ENCODE peak calls at places on chromosomes 13 and 19, in six cellular contexts. K is hippocampal formation; D is activated CD8-positive, alpha-beta memory T cell treated with anti-CD3 and anti-CD28 coated beads for 4 hours; X is nephron progenitor cell; F is stimulated activated CD4-positive, alpha-beta T cell treated with anti-CD3 and anti-CD28 coated beads, Interleukin-1b, Interleukin-23, amount 100 ng/mL, for 1 hour; L is lung. Y is an unnamed sample.

GRCh38 chr19:2110822-2111221 is 14.1 kb downstream of the IZUMO4 start:
- DNase-seq in D (no peak), K (no peak), L (no peak), F (no peak), X (no peak), Y (no peak)

GRCh38 chr13:43564941-43565340 is 221.8 kb downstream of the ENOX1 start:
- DNase-seq in L (no peak), X (no peak), K (no peak), D (no peak), F (no peak), Y (no peak)

GRCh38 chr19:10290439-10290875 is 705 bp downstream of the ICAM5 start:
- DNase-seq in F (no peak), L (no peak), K (no peak), X (peak; percentile 36), D (no peak), Y (no peak)

GRCh38 chr19:37564624-37565369 is 29.8 kb downstream of the ZNF571 start:
- DNase-seq in D (no peak), L (no peak), F (no peak), K (no peak), X (no peak), Y (no peak)

GRCh38 chr13:87821512-87821911 is 150.3 kb downstream of the SLITRK5 start:
- DNase-seq in F (no peak), D (no peak), L (no peak), K (no peak), X (no peak), Y (no peak)

GRCh38 chr19:43576479-43576878 is 878 bp downstream of the PINLYP start:
- DNase-seq in D (no peak), K (no peak), X (no peak), L (no peak), F (no peak), Y (no peak)

GRCh38 chr19:33933931-33934330 is 137.3 kb downstream of the KCTD15 start:
- DNase-seq in K (no peak), X (no peak), L (no peak), D (no peak), F (no peak), Y (no peak)

GRCh38 chr13:19767966-19768365 is 14.8 kb downstream of the PSPC1 start:
- DNase-seq in D (no peak), X (no peak), F (no peak), L (no peak), K (no peak), Y (no peak)

GRCh38 chr13:46663644-46664043 is 110.7 kb downstream of the LRCH1 start:
- DNase-seq in K (no peak), D (no peak), L (no peak), F (no peak), X (no peak), Y (peak; percentile 71)

GRCh38 chr13:73412933-73413332 is 354.1 kb downstream of the KLF5 start:
- DNase-seq in D (no peak), K (no peak), X (no peak), F (no peak), L (no peak), Y (no peak)

GRCh38 chr13:27117158-27117557 is 54.5 kb downstream of the USP12 start:
- DNase-seq in X (no peak), D (no peak), K (no peak), L (no peak), F (no peak), Y (peak; percentile 29)

GRCh38 chr19:47123406-47123805 is 7.2 kb upstream of the SAE1 start:
- DNase-seq in X (no peak), L (no peak), K (no peak), D (no peak), F (no peak), Y (no peak)

GRCh38 chr13:66887088-66887487 is 343.0 kb downstream of the PCDH9 start:
- DNase-seq in L (no peak), D (no peak), X (no peak), K (peak; percentile 67), F (no peak), Y (no peak)

GRCh38 chr13:111898956-111899713 is 167.8 kb upstream of the SOX1 start:
- DNase-seq in D (no peak), X (no peak), K (no peak), F (no peak), L (no peak), Y (no peak)

GRCh38 chr19:18945297-18945696 is 4.3 kb upstream of the HOMER3 start:
- DNase-seq in L (no peak), X (no peak), K (no peak), D (no peak), F (no peak), Y (no peak)

GRCh38 chr19:49985926-49986325 is 25.0 kb upstream of the SIGLEC11 start:
- DNase-seq in F (no peak), D (no peak), L (no peak), K (no peak), X (no peak), Y (peak; percentile 12)

GRCh38 chr13:28753208-28753892 is 34.6 kb upstream of the SLC46A3 start:
- DNase-seq in F (no peak), X (no peak), L (peak; percentile 44), K (no peak), D (no peak), Y (peak; percentile 52)

GRCh38 chr19:2623743-2624142 is 78.8 kb downstream of the GNG7 start:
- DNase-seq in L (no peak), F (no peak), K (no peak), X (no peak), D (no peak), Y (no peak)

GRCh38 chr19:49809155-49809986 is 3.7 kb downstream of the FUZ start:
- DNase-seq in F (peak; percentile 10), K (peak; percentile 11), X (peak; percentile 61), L (peak; percentile 42), D (no peak), Y (no peak)

GRCh38 chr13:108463365-108463764 is 166.0 kb upstream of the MYO16 start:
- DNase-seq in L (no peak), K (no peak), X (no peak), D (no peak), F (no peak), Y (no peak)

GRCh38 chr19:41876847-41877489 is at the start of gene CD79A:
- DNase-seq in X (no peak), D (no peak), F (no peak), L (no peak), K (no peak), Y (no peak)

GRCh38 chr19:23404676-23405075 is 9.4 kb upstream of the ZNF91 start:
- DNase-seq in D (no peak), X (no peak), K (no peak), F (no peak), L (no peak), Y (no peak)

GRCh38 chr13:79811170-79811569 is 330.2 kb downstream of the NDFIP2 start:
- DNase-seq in L (no peak), X (no peak), F (no peak), D (no peak), K (no peak), Y (no peak)

GRCh38 chr13:30572859-30573275 is 44.9 kb upstream of the USPL1 start:
- DNase-seq in D (no peak), F (no peak), X (no peak), L (no peak), K (peak; percentile 62), Y (peak; percentile 33)

GRCh38 chr13:100341327-100341726 is 247.3 kb downstream of the GGACT start:
- DNase-seq in D (no peak), X (no peak), K (no peak), F (no peak), L (no peak), Y (no peak)

GRCh38 chr13:33723772-33724435 is 94.0 kb upstream of the RFC3 start:
- DNase-seq in K (peak; percentile 89), F (peak; percentile 29), X (peak; percentile 61), L (peak; percentile 74), D (peak; percentile 31), Y (peak; percentile 88)

GRCh38 chr13:30125422-30126073 is 181.8 kb downstream of the KATNAL1 start:
- DNase-seq in X (no peak), L (peak; percentile 73), D (no peak), F (no peak), K (peak; percentile 39), Y (no peak)

GRCh38 chr13:72146816-72147215 is 279.8 kb upstream of the DACH1 start:
- DNase-seq in K (no peak), F (no peak), X (no peak), D (no peak), L (no peak), Y (no peak)

GRCh38 chr19:17948967-17949930 is 16.4 kb downstream of the CCDC124 start:
- DNase-seq in L (no peak), K (no peak), D (no peak), X (peak; percentile 46), F (no peak), Y (no peak)